ENCODE peak calls at places on chromosomes 1 and 21, in nine cellular contexts. One of them, this sample, is unnamed.

GRCh38 chr1:112788561-112788960 is 73.4 kb upstream of the PPM1J start:
- DNase-seq in fibroblast of the aortic adventitia: peak; percentile 63
- DNase-seq in H7: no peak
- DNase-seq in BJ: no peak
- DNase-seq in prostate gland: no peak
- DNase-seq in pancreas: no peak
- DNase-seq in naive thymus-derived CD4-positive, alpha-beta T cell: no peak
- DNase-seq in AG09309: no peak
- DNase-seq in CD4-positive, alpha-beta memory T cell: no peak
- DNase-seq in this sample: no peak

GRCh38 chr1:89873250-89873649 is 52.4 kb downstream of the LRRC8D start:
- DNase-seq in fibroblast of the aortic adventitia: no peak
- DNase-seq in H7: no peak
- DNase-seq in BJ: no peak
- DNase-seq in prostate gland: no peak
- DNase-seq in pancreas: no peak
- DNase-seq in naive thymus-derived CD4-positive, alpha-beta T cell: no peak
- DNase-seq in AG09309: no peak
- DNase-seq in CD4-positive, alpha-beta memory T cell: no peak
- DNase-seq in this sample: no peak

GRCh38 chr1:224183591-224184312 is 712 bp downstream of the DEGS1 start:
- DNase-seq in fibroblast of the aortic adventitia: peak; percentile 60
- DNase-seq in H7: peak; percentile 86
- DNase-seq in BJ: no peak
- DNase-seq in prostate gland: no peak
- DNase-seq in pancreas: peak; percentile 83
- DNase-seq in naive thymus-derived CD4-positive, alpha-beta T cell: peak; percentile 56
- DNase-seq in AG09309: no peak
- DNase-seq in CD4-positive, alpha-beta memory T cell: peak; percentile 56
- DNase-seq in this sample: peak; percentile 57

GRCh38 chr1:3651011-3651938 is 1.0 kb upstream of the TP73 start:
- DNase-seq in fibroblast of the aortic adventitia: no peak
- DNase-seq in H7: peak; percentile 91
- DNase-seq in BJ: no peak
- DNase-seq in prostate gland: no peak
- DNase-seq in pancreas: no peak
- DNase-seq in naive thymus-derived CD4-positive, alpha-beta T cell: peak; percentile 21
- DNase-seq in AG09309: no peak
- DNase-seq in CD4-positive, alpha-beta memory T cell: no peak
- DNase-seq in this sample: no peak

GRCh38 chr21:44537930-44538911 is 1.8 kb downstream of the KRTAP10-1 start:
- DNase-seq in fibroblast of the aortic adventitia: no peak
- DNase-seq in H7: peak; percentile 60
- DNase-seq in BJ: no peak
- DNase-seq in prostate gland: no peak
- DNase-seq in pancreas: no peak
- DNase-seq in naive thymus-derived CD4-positive, alpha-beta T cell: no peak
- DNase-seq in AG09309: no peak
- DNase-seq in CD4-positive, alpha-beta memory T cell: no peak
- DNase-seq in this sample: no peak

GRCh38 chr1:226723640-226724532 is 15.2 kb downstream of the ITPKB start:
- DNase-seq in fibroblast of the aortic adventitia: peak; percentile 82
- DNase-seq in H7: peak; percentile 78
- DNase-seq in BJ: no peak
- DNase-seq in prostate gland: no peak
- DNase-seq in pancreas: no peak
- DNase-seq in naive thymus-derived CD4-positive, alpha-beta T cell: peak; percentile 22
- DNase-seq in AG09309: no peak
- DNase-seq in CD4-positive, alpha-beta memory T cell: no peak
- DNase-seq in this sample: no peak

GRCh38 chr1:9247894-9248293 is 13.3 kb downstream of the H6PD start:
- DNase-seq in fibroblast of the aortic adventitia: no peak
- DNase-seq in H7: no peak
- DNase-seq in BJ: no peak
- DNase-seq in prostate gland: no peak
- DNase-seq in pancreas: no peak
- DNase-seq in naive thymus-derived CD4-positive, alpha-beta T cell: no peak
- DNase-seq in AG09309: no peak
- DNase-seq in CD4-positive, alpha-beta memory T cell: no peak
- DNase-seq in this sample: no peak

GRCh38 chr1:5739561-5740078 is 252.6 kb downstream of the NPHP4 start:
- DNase-seq in fibroblast of the aortic adventitia: no peak
- DNase-seq in H7: no peak
- DNase-seq in BJ: no peak
- DNase-seq in prostate gland: no peak
- DNase-seq in pancreas: no peak
- DNase-seq in naive thymus-derived CD4-positive, alpha-beta T cell: no peak
- DNase-seq in AG09309: no peak
- DNase-seq in CD4-positive, alpha-beta memory T cell: no peak
- DNase-seq in this sample: no peak

GRCh38 chr1:86833461-86834215 is 80.3 kb downstream of the SELENOF start:
- DNase-seq in fibroblast of the aortic adventitia: peak; percentile 94
- DNase-seq in H7: peak; percentile 76
- DNase-seq in BJ: peak; percentile 26
- DNase-seq in prostate gland: peak; percentile 78
- DNase-seq in pancreas: peak; percentile 63
- DNase-seq in naive thymus-derived CD4-positive, alpha-beta T cell: peak; percentile 64
- DNase-seq in AG09309: peak; percentile 68
- DNase-seq in CD4-positive, alpha-beta memory T cell: peak; percentile 51
- DNase-seq in this sample: peak; percentile 71

GRCh38 chr1:155323729-155324040 is 3.0 kb downstream of the RUSC1 start:
- DNase-seq in fibroblast of the aortic adventitia: peak; percentile 94
- DNase-seq in H7: peak; percentile 96
- DNase-seq in BJ: peak; percentile 62
- DNase-seq in prostate gland: peak; percentile 84
- DNase-seq in pancreas: peak; percentile 93
- DNase-seq in naive thymus-derived CD4-positive, alpha-beta T cell: peak; percentile 61
- DNase-seq in AG09309: peak; percentile 71
- DNase-seq in CD4-positive, alpha-beta memory T cell: peak; percentile 73
- DNase-seq in this sample: peak; percentile 79

GRCh38 chr1:12047120-12047876 is 15.8 kb upstream of the TNFRSF8 start:
- DNase-seq in fibroblast of the aortic adventitia: no peak
- DNase-seq in H7: no peak
- DNase-seq in BJ: no peak
- DNase-seq in prostate gland: no peak
- DNase-seq in pancreas: no peak
- DNase-seq in naive thymus-derived CD4-positive, alpha-beta T cell: peak; percentile 24
- DNase-seq in AG09309: peak; percentile 25
- DNase-seq in CD4-positive, alpha-beta memory T cell: peak; percentile 38
- DNase-seq in this sample: no peak

GRCh38 chr1:185693654-185694053 is 40.5 kb upstream of the HMCN1 start:
- DNase-seq in fibroblast of the aortic adventitia: no peak
- DNase-seq in H7: no peak
- DNase-seq in BJ: no peak
- DNase-seq in prostate gland: no peak
- DNase-seq in pancreas: no peak
- DNase-seq in naive thymus-derived CD4-positive, alpha-beta T cell: no peak
- DNase-seq in AG09309: no peak
- DNase-seq in CD4-positive, alpha-beta memory T cell: no peak
- DNase-seq in this sample: no peak

GRCh38 chr1:244837597-244838258 is 2.3 kb downstream of the COX20 start:
- DNase-seq in fibroblast of the aortic adventitia: no peak
- DNase-seq in H7: no peak
- DNase-seq in BJ: no peak
- DNase-seq in prostate gland: no peak
- DNase-seq in pancreas: no peak
- DNase-seq in naive thymus-derived CD4-positive, alpha-beta T cell: no peak
- DNase-seq in AG09309: no peak
- DNase-seq in CD4-positive, alpha-beta memory T cell: no peak
- DNase-seq in this sample: no peak

GRCh38 chr1:154326546-154327465 is 1.5 kb downstream of the ATP8B2 start:
- DNase-seq in fibroblast of the aortic adventitia: peak; percentile 98
- DNase-seq in H7: no peak
- DNase-seq in BJ: peak; percentile 49
- DNase-seq in prostate gland: no peak
- DNase-seq in pancreas: no peak
- DNase-seq in naive thymus-derived CD4-positive, alpha-beta T cell: no peak
- DNase-seq in AG09309: peak; percentile 57
- DNase-seq in CD4-positive, alpha-beta memory T cell: no peak
- DNase-seq in this sample: no peak

GRCh38 chr1:47656719-47657685 is 219.2 kb downstream of the FOXD2 start:
- DNase-seq in fibroblast of the aortic adventitia: peak; percentile 52
- DNase-seq in H7: no peak
- DNase-seq in BJ: no peak
- DNase-seq in prostate gland: no peak
- DNase-seq in pancreas: no peak
- DNase-seq in naive thymus-derived CD4-positive, alpha-beta T cell: no peak
- DNase-seq in AG09309: no peak
- DNase-seq in CD4-positive, alpha-beta memory T cell: no peak
- DNase-seq in this sample: no peak

DNA sequence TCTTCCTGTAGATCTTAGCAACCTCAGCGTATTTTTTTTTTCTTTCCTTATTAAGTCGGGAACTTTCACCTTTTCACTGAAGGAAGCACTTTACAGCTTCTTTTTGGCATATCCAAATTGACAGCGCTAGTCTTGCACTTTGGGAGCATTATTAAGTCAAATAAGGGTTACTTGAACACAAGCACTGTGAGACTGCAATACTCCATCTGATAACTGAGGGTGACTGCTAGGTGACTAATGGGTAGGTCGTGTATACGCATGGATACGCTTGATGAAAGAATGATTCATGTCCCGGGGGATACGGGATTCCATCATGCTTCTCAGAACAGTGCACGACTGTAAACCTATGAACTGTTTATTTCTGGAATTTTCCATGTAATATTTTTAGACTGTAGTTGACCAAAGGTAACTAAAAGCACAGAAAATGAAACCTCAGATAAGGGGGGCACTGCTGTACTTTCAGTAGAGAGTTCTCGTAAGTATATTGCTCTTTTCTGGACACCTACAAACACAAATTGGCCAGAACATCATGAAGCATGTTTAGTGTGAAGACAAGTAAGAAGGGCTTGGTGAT is 364.7 kb downstream of the SMYD3 start:
- DNase-seq in fibroblast of the aortic adventitia: peak; percentile 98
- DNase-seq in H7: no peak
- DNase-seq in BJ: peak; percentile 47
- DNase-seq in prostate gland: no peak
- DNase-seq in pancreas: no peak
- DNase-seq in naive thymus-derived CD4-positive, alpha-beta T cell: no peak
- DNase-seq in AG09309: peak; percentile 77
- DNase-seq in CD4-positive, alpha-beta memory T cell: no peak
- DNase-seq in this sample: no peak
- H3K4me3 ChIP-seq in fibroblast of the aortic adventitia: no peak overlapping the region
- H3K4me3 ChIP-seq in H7: no peak overlapping the region
- H3K4me3 ChIP-seq in BJ: no peak overlapping the region
- H3K4me3 ChIP-seq in prostate gland: no peak overlapping the region
- H3K4me3 ChIP-seq in pancreas: no peak overlapping the region
- H3K4me3 ChIP-seq in naive thymus-derived CD4-positive, alpha-beta T cell: no peak overlapping the region
- H3K4me3 ChIP-seq in AG09309: no peak overlapping the region
- H3K4me3 ChIP-seq in CD4-positive, alpha-beta memory T cell: no peak overlapping the region
- H3K4me3 ChIP-seq in this sample: no peak overlapping the region

GRCh38 chr1:27831568-27832410 is 1.2 kb downstream of the PPP1R8 start:
- DNase-seq in fibroblast of the aortic adventitia: peak; percentile 6
- DNase-seq in H7: no peak
- DNase-seq in BJ: no peak
- DNase-seq in prostate gland: no peak
- DNase-seq in pancreas: no peak
- DNase-seq in naive thymus-derived CD4-positive, alpha-beta T cell: no peak
- DNase-seq in AG09309: no peak
- DNase-seq in CD4-positive, alpha-beta memory T cell: no peak
- DNase-seq in this sample: no peak

GRCh38 chr1:27833470-27833869 is 2.9 kb downstream of the PPP1R8 start:
- DNase-seq in fibroblast of the aortic adventitia: no peak
- DNase-seq in H7: no peak
- DNase-seq in BJ: no peak
- DNase-seq in prostate gland: no peak
- DNase-seq in pancreas: no peak
- DNase-seq in naive thymus-derived CD4-positive, alpha-beta T cell: no peak
- DNase-seq in AG09309: no peak
- DNase-seq in CD4-positive, alpha-beta memory T cell: no peak
- DNase-seq in this sample: no peak

GRCh38 chr1:27830621-27831424 is at the start of gene PPP1R8:
- DNase-seq in fibroblast of the aortic adventitia: peak; percentile 94
- DNase-seq in H7: peak; percentile 93
- DNase-seq in BJ: peak; percentile 79
- DNase-seq in prostate gland: peak; percentile 93
- DNase-seq in pancreas: peak; percentile 91
- DNase-seq in naive thymus-derived CD4-positive, alpha-beta T cell: peak; percentile 87
- DNase-seq in AG09309: peak; percentile 80
- DNase-seq in CD4-positive, alpha-beta memory T cell: peak; percentile 83
- DNase-seq in this sample: peak; percentile 91

DNA sequence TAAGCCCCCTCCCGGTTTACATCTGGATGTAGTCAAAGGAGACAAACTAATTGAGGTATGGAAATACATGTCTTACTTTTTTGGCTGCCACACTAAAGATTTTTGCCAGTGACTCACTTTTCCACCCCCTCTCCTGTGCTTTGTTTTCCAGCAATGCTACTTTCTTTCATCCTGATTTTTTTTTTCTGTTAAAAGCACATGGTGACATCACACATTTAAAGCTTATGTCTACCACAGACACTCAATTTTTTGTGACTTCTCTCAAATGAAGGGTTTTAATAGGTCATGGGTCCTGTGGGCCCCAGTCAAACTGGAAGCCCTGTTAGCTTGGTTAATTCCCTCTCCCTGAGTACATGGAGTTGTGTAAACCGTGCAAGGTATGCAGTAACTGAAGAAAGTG is 2.2 kb downstream of the PPP1R8 start:
- DNase-seq in fibroblast of the aortic adventitia: peak; percentile 71
- DNase-seq in H7: no peak
- DNase-seq in BJ: peak; percentile 6
- DNase-seq in prostate gland: no peak
- DNase-seq in pancreas: no peak
- DNase-seq in naive thymus-derived CD4-positive, alpha-beta T cell: no peak
- DNase-seq in AG09309: no peak
- DNase-seq in CD4-positive, alpha-beta memory T cell: no peak
- DNase-seq in this sample: no peak
- H3K4me3 ChIP-seq in fibroblast of the aortic adventitia: peak overlapping the region; percentile 84
- H3K4me3 ChIP-seq in H7: no peak overlapping the region
- H3K4me3 ChIP-seq in BJ: no peak overlapping the region
- H3K4me3 ChIP-seq in prostate gland: no peak overlapping the region
- H3K4me3 ChIP-seq in pancreas: no peak overlapping the region
- H3K4me3 ChIP-seq in naive thymus-derived CD4-positive, alpha-beta T cell: no peak overlapping the region
- H3K4me3 ChIP-seq in AG09309: no peak overlapping the region
- H3K4me3 ChIP-seq in CD4-positive, alpha-beta memory T cell: no peak overlapping the region
- H3K4me3 ChIP-seq in this sample: no peak overlapping the region

GRCh38 chr1:167543566-167543965 is 10.0 kb downstream of the CREG1 start:
- DNase-seq in fibroblast of the aortic adventitia: no peak
- DNase-seq in H7: no peak
- DNase-seq in BJ: no peak
- DNase-seq in prostate gland: no peak
- DNase-seq in pancreas: no peak
- DNase-seq in naive thymus-derived CD4-positive, alpha-beta T cell: no peak
- DNase-seq in AG09309: no peak
- DNase-seq in CD4-positive, alpha-beta memory T cell: no peak
- DNase-seq in this sample: no peak
- H3K4me3 ChIP-seq in fibroblast of the aortic adventitia: no peak overlapping the region
- H3K4me3 ChIP-seq in H7: no peak overlapping the region
- H3K4me3 ChIP-seq in BJ: no peak overlapping the region
- H3K4me3 ChIP-seq in prostate gland: no peak overlapping the region
- H3K4me3 ChIP-seq in pancreas: no peak overlapping the region
- H3K4me3 ChIP-seq in naive thymus-derived CD4-positive, alpha-beta T cell: no peak overlapping the region
- H3K4me3 ChIP-seq in AG09309: no peak overlapping the region
- H3K4me3 ChIP-seq in CD4-positive, alpha-beta memory T cell: no peak overlapping the region
- H3K4me3 ChIP-seq in this sample: no peak overlapping the region

DNA sequence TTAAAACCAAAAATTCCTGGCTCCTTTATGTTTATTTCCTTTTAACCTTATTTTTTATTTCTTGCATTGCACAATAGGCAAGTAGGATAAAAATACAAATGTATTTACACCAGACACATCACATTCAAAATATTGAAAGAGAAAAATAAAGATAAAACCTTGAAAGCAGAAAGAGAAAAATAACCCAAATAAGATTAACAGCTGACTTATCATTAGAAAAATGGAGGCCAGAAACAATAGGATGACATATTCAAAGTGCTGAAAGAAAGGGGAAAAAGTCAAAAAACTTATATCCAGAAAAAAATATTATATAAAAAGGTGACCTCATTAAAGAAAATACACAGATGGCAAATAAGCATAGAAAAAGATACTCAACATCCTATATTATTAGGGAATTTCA is 459.4 kb downstream of the NUF2 start:
- DNase-seq in fibroblast of the aortic adventitia: no peak
- DNase-seq in H7: no peak
- DNase-seq in BJ: no peak
- DNase-seq in prostate gland: no peak
- DNase-seq in pancreas: no peak
- DNase-seq in naive thymus-derived CD4-positive, alpha-beta T cell: no peak
- DNase-seq in AG09309: no peak
- DNase-seq in CD4-positive, alpha-beta memory T cell: no peak
- DNase-seq in this sample: no peak
- H3K4me3 ChIP-seq in fibroblast of the aortic adventitia: no peak overlapping the region
- H3K4me3 ChIP-seq in H7: no peak overlapping the region
- H3K4me3 ChIP-seq in BJ: no peak overlapping the region
- H3K4me3 ChIP-seq in prostate gland: no peak overlapping the region
- H3K4me3 ChIP-seq in pancreas: no peak overlapping the region
- H3K4me3 ChIP-seq in naive thymus-derived CD4-positive, alpha-beta T cell: no peak overlapping the region
- H3K4me3 ChIP-seq in AG09309: no peak overlapping the region
- H3K4me3 ChIP-seq in CD4-positive, alpha-beta memory T cell: no peak overlapping the region
- H3K4me3 ChIP-seq in this sample: no peak overlapping the region

This sample was measured in PC-9.